ENCODE peak calls at places on chromosomes 4 and X, in eight cellular contexts. E is right atrium auricular region, L is NB4, H is A549, C is dorsolateral prefrontal cortex, F is HCT116, J is choroid plexus epithelial cell, O is psoas muscle. M is an unnamed sample.

GRCh38 chr4:184825394-184826314 is at the start of gene ACSL1:
- DNase-seq in H (peak), O (peak), F (no peak), J (peak), E (no peak), L (peak), C (peak), M (no peak)

GRCh38 chrX:119708936-119709335 is 16.0 kb upstream of the SEPTIN6 start:
- DNase-seq in J (peak), O (no peak), C (no peak), E (no peak), H (no peak), F (no peak), L (no peak), M (no peak)

GRCh38 chrX:22538581-22538980 is 265.9 kb downstream of the CBLL2 start:
- DNase-seq in C (no peak), J (no peak), E (no peak), H (no peak), F (no peak), L (no peak), O (no peak), M (no peak)

GRCh38 chr4:74546020-74546419 is 101.1 kb downstream of the AREG start:
- DNase-seq in L (no peak), H (peak), C (no peak), E (no peak), O (no peak), J (peak), F (no peak), M (no peak)

GRCh38 chrX:71283409-71284143 is at the start of gene NONO:
- DNase-seq in O (peak), C (peak), E (peak), F (peak), H (peak), L (peak), J (peak), M (peak)

GRCh38 chr4:95835672-95836071 is 4.2 kb upstream of the PDHA2 start:
- DNase-seq in O (no peak), H (peak), C (no peak), E (no peak), L (peak), F (peak), J (peak), M (no peak)

GRCh38 chr4:100208459-100208858 is 18.2 kb upstream of the DDIT4L start:
- DNase-seq in C (no peak), J (no peak), F (no peak), E (no peak), H (peak), O (no peak), L (no peak), M (no peak)

GRCh38 chr4:112645541-112646329 is 8.8 kb downstream of the LARP7 start:
- DNase-seq in L (no peak), O (no peak), C (no peak), F (no peak), E (no peak), H (no peak), J (no peak), M (no peak)

GRCh38 chr4:62661821-62662220 is 1461.7 kb downstream of the ADGRL3 start:
- DNase-seq in E (no peak), F (no peak), O (no peak), J (no peak), C (no peak), L (no peak), H (no peak), M (no peak)

GRCh38 chrX:15416133-15416993 is 32.1 kb upstream of the VEGFD start:
- DNase-seq in F (no peak), H (peak), J (no peak), O (no peak), E (no peak), L (no peak), C (no peak), M (no peak)

GRCh38 chr4:37673523-37674192 is 12.5 kb downstream of the RELL1 start:
- DNase-seq in O (no peak), C (no peak), E (no peak), L (no peak), J (no peak), F (no peak), H (no peak), M (no peak)

GRCh38 chr4:113561092-113561491 is 200.4 kb downstream of the CAMK2D start:
- DNase-seq in L (no peak), O (no peak), C (no peak), F (no peak), H (no peak), J (peak), E (no peak), M (no peak)

GRCh38 chr4:130722370-130722769 is 1626.4 kb downstream of the C4orf33 start:
- DNase-seq in C (no peak), L (peak), J (no peak), F (no peak), O (no peak), H (peak), E (no peak), M (no peak)

GRCh38 chr4:149796381-149796780 is 19.3 kb downstream of the IQCM start:
- DNase-seq in E (no peak), J (no peak), H (no peak), L (no peak), O (no peak), F (no peak), C (no peak), M (no peak)

GRCh38 chr4:41620594-41621256 is 82.8 kb downstream of the LIMCH1 start:
- DNase-seq in E (no peak), O (no peak), C (no peak), J (no peak), F (no peak), H (no peak), L (no peak), M (no peak)

GRCh38 chr4:41614519-41614918 is 76.6 kb downstream of the LIMCH1 start:
- DNase-seq in J (no peak), H (no peak), L (no peak), C (no peak), O (no peak), E (no peak), F (no peak), M (no peak)

GRCh38 chr4:41622816-41623215 is 84.9 kb downstream of the LIMCH1 start:
- DNase-seq in F (no peak), O (no peak), C (peak), H (no peak), J (no peak), L (no peak), E (no peak), M (no peak)

GRCh38 chr4:41613782-41614181 is 75.8 kb downstream of the LIMCH1 start:
- DNase-seq in H (no peak), O (no peak), J (no peak), F (no peak), E (no peak), C (no peak), L (no peak), M (no peak)

DNA sequence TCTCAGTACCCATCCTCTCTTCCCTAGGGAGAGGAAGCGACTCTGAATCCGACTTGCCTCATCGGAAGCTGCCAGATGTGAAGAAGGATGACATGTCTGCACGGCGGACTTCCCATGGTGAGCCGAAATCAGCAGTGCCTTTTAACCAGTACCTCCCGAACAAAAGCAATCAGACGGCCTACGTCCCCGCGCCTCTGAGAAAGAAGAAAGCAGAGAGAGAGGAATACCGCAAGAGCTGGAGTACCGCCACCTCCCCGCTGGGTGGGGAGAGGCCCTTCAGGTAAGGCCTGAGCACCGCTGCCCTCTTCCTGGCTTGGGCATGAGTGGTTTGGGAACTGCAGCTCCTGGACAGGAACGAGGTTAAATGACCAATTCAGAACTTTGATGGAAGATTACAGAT is 81.2 kb downstream of the LIMCH1 start:
- DNase-seq in E (no peak), H (no peak), O (no peak), J (no peak), L (no peak), C (no peak), F (no peak), M (no peak)
- TF ChIP-seq CTCF in E (no peak), H (no peak), O (no peak), J (no peak), L (no peak), C (no peak), F (no peak), M (no peak)

DNA sequence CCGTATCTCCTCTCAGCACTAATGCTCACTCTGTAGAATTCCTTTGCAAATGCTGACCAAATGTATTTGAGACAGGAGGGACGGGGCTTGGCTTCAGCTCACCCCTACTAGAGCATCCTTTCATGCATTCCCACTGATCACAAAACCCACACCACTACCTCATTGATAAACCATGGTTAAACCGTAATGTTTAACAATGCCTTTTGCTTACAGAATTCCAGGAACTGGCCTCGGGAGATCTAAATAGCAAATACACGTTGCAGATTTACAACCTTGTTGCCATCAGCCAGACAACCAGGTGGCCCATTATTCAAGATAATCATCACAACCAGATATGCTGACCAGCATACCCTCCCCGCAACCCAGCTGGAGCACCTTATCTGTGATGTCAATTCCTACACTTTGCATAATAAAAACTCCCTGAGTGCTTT is 391.9 kb downstream of the KCTD8 start:
- DNase-seq in J (no peak), H (no peak), L (no peak), C (no peak), F (no peak), E (no peak), O (no peak), M (no peak)
- H3K4me3 ChIP-seq in J (no peak), H (no peak), L (no peak), C (no peak), F (no peak), E (no peak), O (no peak), M (no peak)

DNA sequence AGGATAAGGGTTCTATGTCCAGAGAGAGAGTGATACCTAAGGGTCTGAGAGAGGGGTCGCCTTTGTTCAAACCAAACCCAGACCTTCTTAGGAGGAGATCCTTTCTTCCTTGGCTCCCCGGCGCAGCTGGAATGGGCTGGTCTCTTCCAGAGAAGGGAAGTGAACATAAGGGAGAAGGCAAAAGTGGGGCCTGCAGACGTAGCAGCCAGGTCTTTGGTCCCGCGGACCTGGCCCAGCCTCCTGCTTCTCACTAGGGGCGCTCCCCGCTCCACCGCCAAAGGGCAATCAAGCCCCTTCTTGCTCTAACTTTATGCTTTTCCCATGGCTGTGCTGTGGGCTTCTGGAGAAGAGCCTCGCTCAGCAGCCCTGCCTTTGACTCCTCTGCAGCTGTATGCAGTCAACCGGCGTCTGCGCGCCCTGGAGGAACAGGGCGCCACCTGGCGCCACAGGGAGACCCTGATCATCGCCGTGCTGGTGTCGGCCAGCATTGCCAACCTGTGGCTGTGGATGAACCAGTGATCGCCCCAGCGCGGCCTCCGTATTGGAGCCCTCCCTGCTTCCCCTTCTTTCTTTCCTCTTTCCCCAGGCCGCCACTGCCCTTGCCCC is 6.5 kb downstream of the FATE1 start:
- DNase-seq in O (no peak), F (peak), C (no peak), L (peak), J (peak), H (peak), E (no peak), M (no peak)
- TF ChIP-seq CTCF in O (peak), F (peak), C (no peak), L (peak), J (peak), H (peak), E (peak), M (peak)

GRCh38 chr4:6049278-6049677 is 31.0 kb upstream of the C4orf50 start:
- DNase-seq in H (no peak), O (no peak), J (no peak), F (no peak), E (no peak), C (no peak), L (no peak), M (no peak)

GRCh38 chr4:6047130-6047673 is 29.0 kb upstream of the C4orf50 start:
- DNase-seq in L (no peak), H (no peak), C (no peak), O (no peak), F (peak), J (no peak), E (no peak), M (no peak)

GRCh38 chr4:6049972-6050371 is 31.7 kb upstream of the C4orf50 start:
- DNase-seq in H (no peak), L (no peak), F (no peak), E (no peak), C (no peak), J (no peak), O (no peak), M (no peak)

GRCh38 chr4:6046526-6047129 is 28.4 kb upstream of the C4orf50 start:
- DNase-seq in L (no peak), J (no peak), H (no peak), O (no peak), F (no peak), E (no peak), C (no peak), M (no peak)

GRCh38 chr4:6048537-6048936 is 30.3 kb upstream of the C4orf50 start:
- DNase-seq in J (no peak), C (no peak), E (no peak), H (no peak), F (no peak), O (no peak), L (no peak), M (no peak)
- H3K4me3 ChIP-seq in J (no peak), C (no peak), E (no peak), H (no peak), F (no peak), O (no peak), L (no peak), M (no peak)